ENCODE peak calls at places on chromosomes 7 and 10, in four cellular contexts. X, M, L and T are unnamed samples.

GRCh38 chr7:129675521-129675920 is 64.0 kb downstream of the NRF1 start:
- DNase-seq in X (no peak), L (no peak), M (no peak), T (no peak)

GRCh38 chr7:27156901-27157716 is 634 bp upstream of the HOXA7 start:
- DNase-seq in M (no peak), L (no peak), X (no peak), T (no peak)

GRCh38 chr10:60964257-60965235 is 20.6 kb upstream of the RHOBTB1 start:
- DNase-seq in X (peak; percentile 66), L (peak; percentile 72), M (peak; percentile 82), T (peak; percentile 98)

GRCh38 chr7:7662527-7662926 is 22.0 kb downstream of the UMAD1 start:
- DNase-seq in X (no peak), L (peak; percentile 58), M (peak; percentile 54), T (peak; percentile 13)

GRCh38 chr10:99337261-99337905 is 8.2 kb downstream of the CNNM1 start:
- DNase-seq in X (no peak), M (no peak), L (no peak), T (peak; percentile 51)

GRCh38 chr7:369981-370621 is 80.1 kb downstream of the FOXL3 start:
- DNase-seq in M (no peak), X (no peak), L (no peak), T (no peak)

GRCh38 chr7:158995514-158995913 is 139.2 kb downstream of the DYNC2I1 start:
- DNase-seq in L (no peak), X (no peak), M (no peak), T (no peak)

GRCh38 chr7:151379193-151379520 is 30.7 kb downstream of the WDR86 start:
- DNase-seq in M (no peak), L (no peak), X (no peak), T (no peak)

GRCh38 chr10:99845837-99846382 is 63.5 kb downstream of the ABCC2 start:
- DNase-seq in L (peak; percentile 88), X (peak; percentile 78), M (peak; percentile 91), T (peak; percentile 90)

GRCh38 chr10:77925795-77926565 is 575 bp downstream of the DLG5 start:
- DNase-seq in X (peak; percentile 36), L (peak; percentile 72), M (peak; percentile 63), T (peak; percentile 85)

GRCh38 chr10:33532901-33533300 is 198.4 kb upstream of the NRP1 start:
- DNase-seq in L (no peak), X (no peak), M (no peak), T (no peak)

GRCh38 chr10:17335065-17335464 is 107.0 kb downstream of the VIM start:
- DNase-seq in L (no peak), X (no peak), M (no peak), T (peak; percentile 56)

GRCh38 chr10:408223-408622 is 273.0 kb downstream of the ZMYND11 start:
- DNase-seq in X (no peak), L (no peak), M (no peak), T (peak; percentile 6)

GRCh38 chr10:97485647-97486281 is 12.5 kb downstream of the MMS19 start:
- DNase-seq in M (no peak), X (no peak), L (no peak), T (no peak)

GRCh38 chr10:2885956-2886296 is 181.4 kb upstream of the PFKP start:
- DNase-seq in X (no peak), L (no peak), M (no peak), T (no peak)

GRCh38 chr7:143512488-143513340 is 35.0 kb downstream of the TAS2R41 start:
- DNase-seq in X (no peak), M (no peak), L (no peak), T (no peak)

GRCh38 chr10:63819753-63820347 is 298.6 kb downstream of the REEP3 start:
- DNase-seq in L (peak; percentile 67), M (peak; percentile 62), X (peak; percentile 16), T (peak; percentile 79)

GRCh38 chr7:50960621-50961310 is 178.1 kb upstream of the GRB10 start:
- DNase-seq in M (no peak), X (no peak), L (no peak), T (no peak)

GRCh38 chr7:51278797-51279196 is 37.8 kb downstream of the COBL start:
- DNase-seq in X (no peak), L (peak; percentile 27), M (no peak), T (peak; percentile 41)

GRCh38 chr7:101232141-101232821 is 5.3 kb downstream of the CLDN15 start:
- DNase-seq in L (peak; percentile 57), M (peak; percentile 61), X (no peak), T (peak; percentile 68)

GRCh38 chr7:36765605-36766004 is 41.3 kb upstream of the AOAH start:
- DNase-seq in L (peak; percentile 6), M (peak; percentile 74), X (no peak), T (no peak)

GRCh38 chr10:97006364-97006763 is 174.3 kb downstream of the LCOR start:
- DNase-seq in M (no peak), L (no peak), X (no peak), T (no peak)

GRCh38 chr7:50865450-50865849 is 82.8 kb upstream of the GRB10 start:
- DNase-seq in L (no peak), M (no peak), X (no peak), T (no peak)

GRCh38 chr7:30173058-30173897 is 38.5 kb downstream of the MTURN start:
- DNase-seq in M (no peak), L (peak; percentile 71), X (no peak), T (peak; percentile 94)

GRCh38 chr10:84302223-84302622 is 26.2 kb upstream of the CCSER2 start:
- DNase-seq in X (no peak), M (peak; percentile 22), L (no peak), T (no peak)

GRCh38 chr10:69464801-69465401 is 13.6 kb downstream of the TSPAN15 start:
- DNase-seq in M (no peak), L (no peak), X (no peak), T (no peak)

GRCh38 chr7:21128418-21128817 is 299.5 kb upstream of the SP4 start:
- DNase-seq in M (no peak), L (peak; percentile 27), X (no peak), T (peak; percentile 77)

GRCh38 chr10:113493195-113493594 is 59.7 kb upstream of the HABP2 start:
- DNase-seq in L (no peak), M (no peak), X (no peak), T (peak; percentile 57)

GRCh38 chr7:7596156-7596555 is 29.5 kb downstream of the MIOS start:
- DNase-seq in M (no peak), L (no peak), X (no peak), T (no peak)

GRCh38 chr10:120422459-120422858 is 34.6 kb upstream of the PLPP4 start:
- DNase-seq in M (peak; percentile 42), X (no peak), L (no peak), T (peak; percentile 91)

GRCh38 chr10:1560535-1561192 is 176.7 kb downstream of the ADARB2 start:
- DNase-seq in L (no peak), M (no peak), X (no peak), T (no peak)

GRCh38 chr7:111711426-111712065 is 149.3 kb upstream of the IMMP2L start:
- DNase-seq in M (no peak), X (no peak), L (no peak), T (peak; percentile 38)

GRCh38 chr10:73887038-73888015 is 13.0 kb upstream of the CAMK2G start:
- DNase-seq in X (no peak), L (no peak), M (peak; percentile 65), T (peak; percentile 100)

GRCh38 chr7:152866125-152866524 is 106.6 kb downstream of the ACTR3B start:
- DNase-seq in M (no peak), L (no peak), X (no peak), T (no peak)

GRCh38 chr7:91720255-91720937 is 160.1 kb downstream of the MTERF1 start:
- DNase-seq in L (no peak), M (peak; percentile 3), X (no peak), T (peak; percentile 92)
- H3K4me2 ChIP-seq in L (no peak overlapping the region), M (no peak overlapping the region), X (no peak overlapping the region), T (peak overlapping the region; percentile 66)

GRCh38 chr10:128063736-128064614 is 62.2 kb downstream of the MKI67 start:
- DNase-seq in X (no peak), L (no peak), M (peak; percentile 22), T (no peak)

GRCh38 chr10:128062837-128063563 is 63.2 kb downstream of the MKI67 start:
- DNase-seq in L (no peak), X (peak; percentile 67), M (peak; percentile 72), T (no peak)

GRCh38 chr10:128066954-128067382 is 59.3 kb downstream of the MKI67 start:
- DNase-seq in M (no peak), L (no peak), X (no peak), T (no peak)

GRCh38 chr10:128065881-128066534 is 60.2 kb downstream of the MKI67 start:
- DNase-seq in M (no peak), L (no peak), X (no peak), T (no peak)

GRCh38 chr10:128064615-128065580 is 61.3 kb downstream of the MKI67 start:
- DNase-seq in M (no peak), L (no peak), X (peak; percentile 54), T (no peak)
- H3K4me2 ChIP-seq in M (no peak overlapping the region), L (no peak overlapping the region), X (peak overlapping the region; percentile 79), T (no peak overlapping the region)

GRCh38 chr7:24884401-24884800 is 95.6 kb downstream of the OSBPL3 start:
- DNase-seq in X (no peak), M (no peak), L (no peak), T (no peak)
- H3K4me2 ChIP-seq in X (no peak overlapping the region), M (no peak overlapping the region), L (no peak overlapping the region), T (no peak overlapping the region)

DNA sequence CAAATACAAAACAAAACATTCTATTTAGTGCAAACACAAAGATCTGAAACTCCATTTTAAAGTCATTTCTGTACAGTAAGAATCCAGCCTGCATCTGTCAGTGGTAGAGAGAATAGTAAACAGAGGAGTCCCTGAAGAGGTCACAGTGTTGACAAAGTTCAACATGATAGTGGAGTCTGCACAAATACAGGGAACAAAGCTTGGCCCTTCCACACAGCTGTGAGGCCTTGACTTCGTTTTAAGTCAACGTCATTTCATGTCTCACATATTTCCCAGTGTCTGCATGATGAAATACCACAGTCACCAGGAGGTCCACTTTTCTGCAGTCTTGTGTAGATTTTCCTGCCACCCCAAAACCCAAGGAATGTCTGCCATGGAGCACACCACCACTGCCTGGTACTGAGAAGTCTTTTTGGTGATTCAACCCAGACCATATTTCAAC is 33.0 kb downstream of the CYP26A1 start:
- DNase-seq in X (no peak), M (no peak), L (no peak), T (no peak)
- H3K4me2 ChIP-seq in X (no peak overlapping the region), M (no peak overlapping the region), L (no peak overlapping the region), T (no peak overlapping the region)

DNA sequence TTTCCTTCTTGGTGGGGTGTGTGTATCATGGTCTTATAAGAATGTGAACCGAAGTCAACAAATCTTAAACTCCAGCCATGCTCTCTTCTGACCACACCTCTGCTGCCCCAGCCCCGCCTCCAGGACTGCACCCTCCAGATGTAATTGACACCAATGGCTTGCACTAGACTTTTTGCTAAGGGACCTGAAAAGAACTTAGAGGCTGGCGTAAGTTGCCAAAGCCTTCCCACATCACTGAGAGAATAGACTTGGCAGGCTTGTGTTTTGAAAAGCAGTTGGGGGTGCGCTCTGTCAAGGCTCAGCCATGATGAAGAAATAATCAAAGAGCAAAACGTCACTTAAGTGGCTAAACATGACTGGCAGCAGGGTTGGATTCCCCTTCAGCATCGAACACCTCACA is 195.3 kb upstream of the C7orf33 start:
- DNase-seq in M (peak; percentile 33), X (no peak), L (no peak), T (no peak)
- H3K4me2 ChIP-seq in M (no peak overlapping the region), X (no peak overlapping the region), L (peak overlapping the region; percentile 32), T (no peak overlapping the region)